ENCODE peak calls at places on chromosome 5, in ten cellular contexts. S is stomach, G is upper lobe of left lung, H is sigmoid colon, U is H1, B is GM12878, L is HepG2, J is suprapubic skin, Z is K562, R is esophagus muscularis mucosa. D is an unnamed sample.

GRCh38 chr5:80931423-80931822 is 28.7 kb upstream of the RASGRF2 start:
- DNase-seq in S (no peak), G (no peak), H (no peak), U (no peak), B (no peak), L (no peak), J (no peak), Z (no peak), R (peak), D (no peak)

GRCh38 chr5:99973779-99974178 is 561.4 kb upstream of the FAM174A start:
- DNase-seq in S (no peak), G (no peak), H (no peak), U (no peak), B (no peak), L (no peak), J (no peak), Z (no peak), R (no peak), D (no peak)

GRCh38 chr5:128536229-128536860 is 1.7 kb downstream of the FBN2 start:
- DNase-seq in S (no peak), G (no peak), H (no peak), U (no peak), B (no peak), L (no peak), J (no peak), Z (no peak), R (no peak), D (no peak)

GRCh38 chr5:81969912-81970311 is 1.9 kb upstream of the ATG10 start:
- DNase-seq in S (no peak), G (no peak), H (no peak), U (no peak), B (no peak), L (no peak), J (no peak), Z (no peak), R (no peak), D (no peak)

GRCh38 chr5:115457574-115457973 is 87.0 kb downstream of the FEM1C start:
- DNase-seq in S (no peak), G (no peak), H (no peak), U (no peak), B (no peak), L (no peak), J (no peak), Z (no peak), R (no peak), D (no peak)

GRCh38 chr5:1135696-1136525 is 24.0 kb upstream of the SLC12A7 start:
- DNase-seq in S (no peak), G (no peak), H (no peak), U (no peak), B (no peak), L (peak), J (no peak), Z (no peak), R (no peak), D (no peak)

GRCh38 chr5:140322751-140323731 is 20.1 kb upstream of the PFDN1 start:
- DNase-seq in S (peak), G (peak), H (peak), U (no peak), B (no peak), L (peak), J (no peak), Z (no peak), R (peak), D (no peak)

GRCh38 chr5:1888541-1889251 is 6.0 kb upstream of the IRX4 start:
- DNase-seq in S (no peak), G (no peak), H (no peak), U (no peak), B (no peak), L (no peak), J (no peak), Z (no peak), R (no peak), D (no peak)

GRCh38 chr5:126354012-126354856 is 69.0 kb upstream of the GRAMD2B start:
- DNase-seq in S (no peak), G (no peak), H (no peak), U (no peak), B (peak), L (peak), J (no peak), Z (peak), R (no peak), D (no peak)

GRCh38 chr5:58071566-58071965 is 388.3 kb downstream of the PLK2 start:
- DNase-seq in S (no peak), G (no peak), H (no peak), U (no peak), B (no peak), L (no peak), J (no peak), Z (peak), R (no peak), D (no peak)

GRCh38 chr5:136424835-136425694 is 59.7 kb upstream of the TRPC7 start:
- DNase-seq in S (peak), G (peak), H (no peak), U (peak), B (no peak), L (peak), J (no peak), Z (peak), R (peak), D (peak)

GRCh38 chr5:151156732-151157402 is 712 bp downstream of the ANXA6 start:
- DNase-seq in S (no peak), G (no peak), H (peak), U (no peak), B (no peak), L (no peak), J (no peak), Z (no peak), R (no peak), D (no peak)

GRCh38 chr5:135085133-135085935 is 51.3 kb upstream of the PITX1 start:
- DNase-seq in S (no peak), G (no peak), H (peak), U (no peak), B (no peak), L (no peak), J (peak), Z (no peak), R (no peak), D (no peak)

GRCh38 chr5:9358961-9359686 is 186.8 kb downstream of the SEMA5A start:
- DNase-seq in S (no peak), G (no peak), H (no peak), U (no peak), B (no peak), L (no peak), J (no peak), Z (no peak), R (no peak), D (no peak)

GRCh38 chr5:9363026-9363793 is 182.7 kb downstream of the SEMA5A start:
- DNase-seq in S (no peak), G (no peak), H (no peak), U (no peak), B (peak), L (no peak), J (no peak), Z (no peak), R (no peak), D (no peak)

GRCh38 chr5:9362600-9362999 is 183.3 kb downstream of the SEMA5A start:
- DNase-seq in S (no peak), G (no peak), H (no peak), U (no peak), B (no peak), L (no peak), J (no peak), Z (no peak), R (no peak), D (no peak)

GRCh38 chr5:9365501-9365900 is 180.4 kb downstream of the SEMA5A start:
- DNase-seq in S (no peak), G (no peak), H (no peak), U (no peak), B (no peak), L (no peak), J (no peak), Z (no peak), R (no peak), D (no peak)

GRCh38 chr5:9361835-9362234 is 184.0 kb downstream of the SEMA5A start:
- DNase-seq in S (peak), G (peak), H (no peak), U (peak), B (peak), L (peak), J (no peak), Z (peak), R (no peak), D (peak)
- TF ChIP-seq EP300 in S (no peak), G (no peak), H (no peak), U (no peak), B (no peak), L (no peak), J (no peak), Z (no peak), R (no peak), D (no peak)

DNA sequence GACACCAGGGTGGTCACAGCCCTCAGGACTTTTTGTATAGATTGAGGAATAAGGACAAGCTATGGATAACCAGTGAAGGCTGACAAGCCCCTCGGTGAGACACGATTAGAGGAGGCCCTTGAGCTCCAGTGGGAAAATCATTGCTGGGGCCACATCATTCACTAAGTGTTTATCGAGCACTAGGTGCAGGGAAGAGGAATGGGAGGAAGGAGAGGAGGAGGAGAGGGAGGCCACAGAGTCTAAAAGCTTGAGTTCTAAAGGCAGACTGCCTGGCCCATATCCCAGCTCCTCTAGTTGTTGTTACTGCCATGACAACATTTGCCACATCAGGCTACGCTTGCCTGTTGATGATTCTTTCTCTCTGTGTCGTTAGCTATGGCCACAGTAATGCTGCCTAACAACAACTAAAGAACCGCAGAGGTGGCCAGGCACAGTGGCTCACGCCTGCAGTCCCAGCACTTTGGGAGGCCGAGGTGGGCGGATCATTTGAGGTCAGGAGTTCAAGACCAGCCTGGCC is 37.6 kb downstream of the NKX2-5 start:
- DNase-seq in S (no peak), G (no peak), H (no peak), U (no peak), B (no peak), L (no peak), J (no peak), Z (no peak), R (no peak), D (no peak)
- H3K27ac ChIP-seq in S (no peak), G (no peak), H (no peak), U (no peak), B (no peak), L (no peak), J (no peak), Z (no peak), R (no peak), D (no peak)

GRCh38 chr5:98781964-98782363 is 8.5 kb downstream of the RGMB start:
- DNase-seq in S (no peak), G (no peak), H (no peak), U (no peak), B (no peak), L (no peak), J (no peak), Z (no peak), R (no peak), D (no peak)
- TF ChIP-seq POLR2AphosphoS5 in S (no peak), G (no peak), H (no peak), U (no peak), B (no peak), L (no peak), J (no peak), Z (no peak), R (no peak), D (no peak)

DNA sequence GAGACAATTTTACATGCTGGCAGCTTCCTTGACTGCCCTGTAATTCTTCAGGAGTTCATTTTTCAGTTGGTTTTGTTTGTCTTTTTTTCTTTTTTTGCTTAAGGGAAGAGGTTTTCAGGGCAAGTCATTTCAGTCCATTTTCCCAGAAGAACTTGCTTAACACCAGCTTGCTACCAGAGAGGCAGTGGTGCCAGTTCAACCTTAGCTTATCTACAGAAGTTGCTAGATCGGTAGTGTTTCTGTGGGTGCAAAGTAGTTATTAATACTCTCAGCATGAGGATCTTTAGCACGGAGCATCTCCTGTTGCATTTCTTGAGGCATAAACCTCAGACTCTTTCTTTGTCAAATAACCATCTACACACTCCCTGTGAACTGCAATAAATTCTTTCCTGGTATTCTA is 1.1 kb downstream of the SPEF2 start:
- DNase-seq in S (no peak), G (no peak), H (no peak), U (no peak), B (no peak), L (no peak), J (no peak), Z (no peak), R (no peak), D (no peak)
- TF ChIP-seq EP300 in S (no peak), G (no peak), H (no peak), U (no peak), B (no peak), L (no peak), J (no peak), Z (no peak), R (no peak), D (no peak)

DNA sequence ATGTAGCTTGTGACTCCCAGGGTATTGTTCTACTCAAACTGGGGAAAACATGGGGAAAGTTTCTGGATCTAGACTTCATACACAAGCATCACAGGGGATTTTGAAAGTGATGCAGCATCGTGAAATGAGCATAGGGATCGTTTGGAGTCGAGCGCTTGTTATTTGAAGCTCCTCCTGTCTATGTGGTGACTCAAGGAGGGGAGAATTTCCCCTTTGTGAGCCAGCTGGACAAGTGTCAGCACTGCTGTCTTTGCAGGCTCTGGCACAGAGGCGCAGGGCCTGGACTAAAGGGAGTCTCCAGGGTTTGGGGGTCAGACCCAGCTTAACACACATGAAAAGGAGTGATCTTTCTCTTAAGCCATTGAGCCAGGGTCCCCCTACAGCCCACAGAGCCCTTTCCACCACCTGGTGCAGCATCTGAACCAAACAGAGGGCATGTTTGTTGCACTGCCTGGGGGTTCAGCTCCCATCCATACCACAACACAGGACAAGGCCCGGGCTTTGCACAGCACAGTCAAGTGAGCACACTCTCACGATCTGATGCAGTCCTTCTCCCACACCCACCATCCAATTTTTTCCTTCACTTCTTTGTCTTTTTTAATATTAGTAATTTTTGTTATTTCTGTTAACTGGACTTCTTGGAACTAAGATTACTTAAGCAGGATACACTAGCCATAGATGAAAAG is 50.9 kb downstream of the IRF1 start:
- DNase-seq in S (no peak), G (no peak), H (peak), U (no peak), B (no peak), L (no peak), J (peak), Z (no peak), R (peak), D (peak)
- H3K27ac ChIP-seq in S (peak), G (peak), H (peak), U (no peak), B (peak), L (no peak), J (peak), Z (no peak), R (peak), D (peak)

DNA sequence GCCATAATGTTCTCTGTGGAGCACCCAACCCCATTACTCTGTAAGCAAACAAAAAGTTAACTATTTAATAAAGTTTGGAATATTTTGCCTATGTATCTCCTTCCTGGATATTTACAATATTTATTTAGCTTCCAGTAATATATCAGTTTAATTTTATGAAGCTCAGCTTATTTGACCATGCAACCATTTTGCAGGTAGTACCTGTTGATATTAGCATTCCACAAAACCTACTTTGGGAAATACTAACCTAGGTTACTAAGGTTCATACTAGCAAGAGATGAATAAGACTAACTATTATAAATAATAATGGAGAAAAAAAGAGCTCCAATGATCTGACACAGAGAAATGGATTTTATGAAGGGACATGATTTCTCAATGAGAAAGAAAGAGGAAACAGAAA is 506.4 kb downstream of the PDE4D start:
- DNase-seq in S (no peak), G (no peak), H (no peak), U (no peak), B (no peak), L (no peak), J (no peak), Z (no peak), R (no peak), D (no peak)
- TF ChIP-seq POLR2AphosphoS5 in S (no peak), G (no peak), H (no peak), U (no peak), B (no peak), L (no peak), J (no peak), Z (no peak), R (no peak), D (no peak)

GRCh38 chr5:98700730-98701129 is 72.7 kb upstream of the RGMB start:
- DNase-seq in S (no peak), G (no peak), H (no peak), U (no peak), B (no peak), L (no peak), J (no peak), Z (no peak), R (no peak), D (no peak)

GRCh38 chr5:98698359-98698758 is 75.1 kb upstream of the RGMB start:
- DNase-seq in S (no peak), G (no peak), H (no peak), U (no peak), B (no peak), L (no peak), J (no peak), Z (no peak), R (no peak), D (no peak)

DNA sequence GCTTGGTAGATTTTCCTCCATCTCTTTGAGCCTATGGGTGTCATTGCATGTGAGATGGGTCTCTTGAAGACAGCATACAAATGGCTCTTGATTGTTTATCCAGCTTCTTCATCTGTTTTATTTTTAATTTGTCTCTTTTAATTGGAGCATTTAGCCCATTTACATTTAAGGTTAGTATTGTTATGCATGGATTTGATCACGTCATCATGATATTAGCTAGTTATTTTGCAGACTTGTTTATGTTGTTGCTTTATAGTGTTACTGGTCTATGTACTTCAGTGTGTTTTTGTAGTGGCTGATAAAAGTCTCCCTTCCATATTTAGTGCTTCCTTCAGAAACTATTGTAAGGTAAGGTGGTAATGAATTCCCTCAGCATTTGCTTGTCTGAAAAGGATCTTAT is 78.6 kb upstream of the RGMB start:
- DNase-seq in S (no peak), G (no peak), H (no peak), U (no peak), B (no peak), L (no peak), J (no peak), Z (no peak), R (no peak), D (no peak)
- TF ChIP-seq EP300 in S (no peak), G (no peak), H (no peak), U (no peak), B (no peak), L (no peak), J (no peak), Z (no peak), R (no peak), D (no peak)

D was measured in transverse colon.